ENCODE peak calls at places on chromosomes 7 and 10, in ten cellular contexts. P, V, Y, T, U, N, E, Z, K and D are unnamed samples.

GRCh38 chr10:30591249-30591670 is 38.3 kb downstream of the LYZL2 start:
- DNase-seq in P (peak), V (peak), Y (peak), T (peak), U (peak), N (peak), E (no peak), Z (no peak), K (peak), D (peak)

GRCh38 chr7:37229381-37229780 is 219.3 kb downstream of the ELMO1 start:
- DNase-seq in P (no peak), V (no peak), Y (no peak), T (no peak), U (no peak), N (no peak), E (no peak), Z (no peak), K (no peak), D (no peak)

GRCh38 chr7:41292457-41292856 is 410.4 kb downstream of the INHBA start:
- DNase-seq in P (no peak), V (no peak), Y (no peak), T (no peak), U (no peak), N (no peak), E (no peak), Z (no peak), K (no peak), D (no peak)

GRCh38 chr10:102773320-102773719 is 29.6 kb downstream of the WBP1L start:
- DNase-seq in P (no peak), V (no peak), Y (no peak), T (no peak), U (peak), N (no peak), E (no peak), Z (no peak), K (no peak), D (no peak)

GRCh38 chr10:126302195-126302594 is 86.1 kb downstream of the ADAM12 start:
- DNase-seq in P (no peak), V (no peak), Y (no peak), T (no peak), U (no peak), N (no peak), E (no peak), Z (no peak), K (no peak), D (no peak)

GRCh38 chr10:60169111-60169510 is 220.6 kb downstream of the ANK3 start:
- DNase-seq in P (no peak), V (no peak), Y (no peak), T (no peak), U (no peak), N (no peak), E (no peak), Z (no peak), K (no peak), D (no peak)

GRCh38 chr7:101093907-101094306 is 8.6 kb downstream of the TRIM56 start:
- DNase-seq in P (peak), V (no peak), Y (peak), T (no peak), U (peak), N (no peak), E (no peak), Z (no peak), K (no peak), D (no peak)

GRCh38 chr10:103800789-103801540 is 54.4 kb downstream of the SH3PXD2A start:
- DNase-seq in P (no peak), V (no peak), Y (no peak), T (peak), U (peak), N (no peak), E (no peak), Z (no peak), K (peak), D (no peak)

GRCh38 chr10:100006241-100006886 is 3.4 kb downstream of the DNMBP start:
- DNase-seq in P (peak), V (peak), Y (peak), T (no peak), U (peak), N (no peak), E (no peak), Z (no peak), K (no peak), D (no peak)

GRCh38 chr10:129241461-129241860 is 225.6 kb upstream of the MGMT start:
- DNase-seq in P (no peak), V (no peak), Y (no peak), T (no peak), U (no peak), N (no peak), E (no peak), Z (no peak), K (no peak), D (no peak)

GRCh38 chr10:22590115-22590514 is 124.3 kb downstream of the PIP4K2A start:
- DNase-seq in P (no peak), V (no peak), Y (no peak), T (no peak), U (peak), N (no peak), E (no peak), Z (no peak), K (no peak), D (no peak)

GRCh38 chr7:148575640-148576411 is 14.7 kb upstream of the C7orf33 start:
- DNase-seq in P (peak), V (peak), Y (peak), T (peak), U (peak), N (peak), E (peak), Z (peak), K (peak), D (peak)

GRCh38 chr7:41247128-41247865 is 455.6 kb downstream of the INHBA start:
- DNase-seq in P (no peak), V (no peak), Y (no peak), T (no peak), U (peak), N (no peak), E (no peak), Z (no peak), K (no peak), D (no peak)

GRCh38 chr10:110918269-110918632 is 729 bp downstream of the BBIP1 start:
- DNase-seq in P (peak), V (peak), Y (peak), T (no peak), U (peak), N (peak), E (peak), Z (peak), K (peak), D (no peak)

GRCh38 chr7:22841954-22842353 is 19.3 kb upstream of the TOMM7 start:
- DNase-seq in P (no peak), V (no peak), Y (no peak), T (no peak), U (peak), N (no peak), E (no peak), Z (no peak), K (no peak), D (no peak)

GRCh38 chr10:124453965-124454610 is 4.3 kb upstream of the NKX1-2 start:
- DNase-seq in P (no peak), V (no peak), Y (no peak), T (no peak), U (no peak), N (no peak), E (no peak), Z (no peak), K (no peak), D (no peak)

GRCh38 chr7:128100949-128101713 is 69.9 kb upstream of the LRRC4 start:
- DNase-seq in P (no peak), V (no peak), Y (no peak), T (no peak), U (no peak), N (no peak), E (no peak), Z (no peak), K (no peak), D (no peak)

GRCh38 chr10:64091889-64092288 is 570.7 kb downstream of the REEP3 start:
- DNase-seq in P (no peak), V (no peak), Y (peak), T (no peak), U (no peak), N (no peak), E (no peak), Z (no peak), K (no peak), D (no peak)

GRCh38 chr10:77643795-77644468 is 6.3 kb upstream of the KCNMA1 start:
- DNase-seq in P (peak), V (peak), Y (peak), T (peak), U (peak), N (peak), E (no peak), Z (peak), K (peak), D (peak)

GRCh38 chr10:91034494-91035157 is 113.7 kb upstream of the ANKRD1 start:
- DNase-seq in P (no peak), V (peak), Y (peak), T (no peak), U (peak), N (peak), E (peak), Z (no peak), K (no peak), D (no peak)

GRCh38 chr7:2956076-2956475 is 87.6 kb downstream of the CARD11 start:
- DNase-seq in P (no peak), V (no peak), Y (no peak), T (no peak), U (no peak), N (no peak), E (no peak), Z (no peak), K (no peak), D (no peak)

GRCh38 chr10:34580643-34581042 is 234.5 kb downstream of the PARD3 start:
- DNase-seq in P (no peak), V (no peak), Y (peak), T (no peak), U (peak), N (no peak), E (no peak), Z (no peak), K (no peak), D (no peak)

DNA sequence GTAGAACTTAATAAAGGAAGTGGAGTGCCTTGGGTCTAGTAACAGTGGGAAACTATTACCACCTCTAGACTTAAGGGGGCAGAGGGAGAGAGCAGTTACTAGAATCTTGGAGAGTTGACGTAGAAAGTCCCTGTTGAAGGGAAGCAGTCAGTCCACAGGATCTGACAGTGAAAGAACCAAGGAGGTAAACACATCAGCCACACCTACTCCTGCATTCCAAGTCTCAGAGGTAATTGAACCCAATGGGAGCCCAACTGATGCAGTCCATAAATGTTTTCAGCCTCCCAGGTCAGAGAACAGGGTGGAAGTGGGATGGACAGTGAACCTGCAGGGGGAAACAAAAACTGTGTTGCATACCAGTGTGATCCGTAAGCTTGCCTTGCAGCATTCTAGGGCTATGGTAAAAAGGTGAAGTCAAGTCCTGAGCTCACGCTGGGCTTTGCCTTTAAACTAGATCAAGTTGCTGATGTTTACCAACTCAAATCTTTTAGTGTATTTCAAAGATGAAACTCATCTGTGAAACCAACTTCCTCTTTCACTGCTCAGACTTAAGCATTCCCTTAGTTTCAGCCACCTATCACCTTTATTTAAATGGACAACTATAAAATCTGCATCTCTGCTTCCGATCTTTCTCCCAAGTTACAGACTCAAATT is 57.2 kb downstream of the SLC16A12 start:
- DNase-seq in P (no peak), V (no peak), Y (no peak), T (peak), U (no peak), N (no peak), E (no peak), Z (peak), K (no peak), D (no peak)
- TF ChIP-seq CTCF in P (no peak), V (no peak), Y (no peak), T (no peak), U (no peak), N (no peak), E (no peak), Z (peak), K (no peak), D (no peak)

GRCh38 chr7:92527300-92528187 is 776 bp downstream of the PEX1 start:
- DNase-seq in P (peak), V (peak), Y (peak), T (peak), U (peak), N (peak), E (peak), Z (peak), K (peak), D (peak)
- TF ChIP-seq CTCF in P (peak), V (no peak), Y (peak), T (no peak), U (peak), N (no peak), E (no peak), Z (no peak), K (peak), D (no peak)

GRCh38 chr7:87797798-87798403 is 78.3 kb downstream of the SLC25A40 start:
- DNase-seq in P (peak), V (peak), Y (peak), T (peak), U (peak), N (no peak), E (no peak), Z (no peak), K (no peak), D (peak)
- TF ChIP-seq CTCF in P (peak), V (peak), Y (peak), T (peak), U (peak), N (peak), E (no peak), Z (peak), K (peak), D (peak)

DNA sequence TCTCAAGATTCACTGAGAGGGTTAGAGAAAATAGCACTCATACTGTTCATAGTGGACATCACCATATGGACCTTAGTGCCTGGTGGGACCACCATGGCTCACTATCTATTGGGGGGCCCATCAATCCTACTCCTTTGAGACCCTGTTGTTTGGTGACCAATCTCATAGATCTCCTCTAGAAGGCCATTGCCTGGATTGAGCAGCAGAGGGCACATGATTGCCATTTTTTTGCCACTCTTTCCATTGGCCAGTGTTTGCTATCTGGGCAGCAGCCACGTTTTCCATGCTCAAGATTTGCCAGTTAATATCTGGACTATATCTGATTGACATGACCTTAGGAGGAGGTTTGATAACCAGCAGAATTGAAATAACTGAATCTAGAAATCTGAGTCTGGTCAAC is 244.5 kb downstream of the ITGB1 start:
- DNase-seq in P (no peak), V (no peak), Y (no peak), T (no peak), U (no peak), N (no peak), E (no peak), Z (no peak), K (no peak), D (no peak)
- TF ChIP-seq CTCF in P (peak), V (peak), Y (peak), T (no peak), U (peak), N (no peak), E (no peak), Z (peak), K (no peak), D (no peak)